ENCODE peak calls at places on chromosomes 3 and 15, in nine cellular contexts. O is BJ; P is cardiac muscle cell; C is mammary epithelial cell; I is adrenal gland; F is PC-3; Q is GM12878; K is Karpas-422; Z is CD8-positive, alpha-beta memory T cell. V is an unnamed sample. For H3K27me3, the result is how much of the 10 kb centered on the place peaks cover.

GRCh38 chr3:78506581-78507195 is 1261.1 kb downstream of the ROBO1 start:
- DNase-seq in O (peak), P (peak), C (peak), I (no peak), F (peak), Q (no peak), K (no peak), Z (no peak), V (no peak)

GRCh38 chr3:43206632-43207031 is 79.7 kb upstream of the SNRK start:
- DNase-seq in O (no peak), P (no peak), C (no peak), I (no peak), F (no peak), Q (no peak), K (no peak), Z (no peak), V (no peak)

GRCh38 chr15:42134617-42135243 is 21.7 kb downstream of the PLA2G4F start:
- DNase-seq in O (no peak), P (no peak), C (no peak), I (no peak), F (peak), Q (no peak), K (no peak), Z (no peak), V (no peak)

GRCh38 chr3:196643201-196643749 is 3.8 kb downstream of the NRROS start:
- DNase-seq in O (no peak), P (no peak), C (no peak), I (peak), F (no peak), Q (peak), K (peak), Z (peak), V (no peak)

GRCh38 chr15:66233487-66234415 is 19.8 kb downstream of the MEGF11 start:
- DNase-seq in O (no peak), P (peak), C (peak), I (peak), F (no peak), Q (no peak), K (peak), Z (no peak), V (peak)

GRCh38 chr3:4334548-4334947 is 31.4 kb downstream of the SETMAR start:
- DNase-seq in O (no peak), P (no peak), C (no peak), I (no peak), F (peak), Q (no peak), K (no peak), Z (no peak), V (no peak)

GRCh38 chr3:79286882-79287281 is 480.9 kb downstream of the ROBO1 start:
- DNase-seq in O (no peak), P (no peak), C (no peak), I (no peak), F (peak), Q (no peak), K (no peak), Z (no peak), V (no peak)

GRCh38 chr3:21484323-21485154 is 266.5 kb downstream of the ZNF385D start:
- DNase-seq in O (no peak), P (peak), C (peak), I (peak), F (peak), Q (peak), K (peak), Z (no peak), V (peak)

GRCh38 chr3:196979545-196979944 is 10.9 kb upstream of the PIGZ start:
- DNase-seq in O (no peak), P (peak), C (no peak), I (peak), F (no peak), Q (no peak), K (no peak), Z (no peak), V (no peak)

GRCh38 chr3:181712190-181712504 is 422 bp downstream of the SOX2 start:
- DNase-seq in O (no peak), P (no peak), C (no peak), I (no peak), F (no peak), Q (no peak), K (no peak), Z (no peak), V (no peak)

GRCh38 chr3:152159328-152159727 is 109.4 kb upstream of the MBNL1 start:
- DNase-seq in O (peak), P (peak), C (no peak), I (no peak), F (peak), Q (no peak), K (no peak), Z (no peak), V (peak)

GRCh38 chr3:32643354-32643753 is 41.6 kb upstream of the CNOT10 start:
- DNase-seq in O (no peak), P (no peak), C (no peak), I (no peak), F (no peak), Q (no peak), K (no peak), Z (no peak), V (no peak)

GRCh38 chr15:99315636-99316035 is 64.4 kb downstream of the LRRC28 start:
- DNase-seq in O (no peak), P (no peak), C (peak), I (no peak), F (peak), Q (no peak), K (no peak), Z (no peak), V (no peak)

GRCh38 chr3:172383306-172383796 is 64.9 kb downstream of the GHSR start:
- DNase-seq in O (no peak), P (no peak), C (peak), I (no peak), F (peak), Q (no peak), K (no peak), Z (no peak), V (no peak)

GRCh38 chr3:124707667-124708066 is 22.6 kb upstream of the UMPS start:
- DNase-seq in O (no peak), P (peak), C (peak), I (no peak), F (peak), Q (no peak), K (no peak), Z (no peak), V (peak)

GRCh38 chr15:80970658-80971057 is 19.0 kb downstream of the MESD start:
- DNase-seq in O (no peak), P (no peak), C (peak), I (no peak), F (peak), Q (no peak), K (no peak), Z (no peak), V (no peak)

GRCh38 chr15:64883097-64883581 is 28.6 kb upstream of the ANKDD1A start:
- DNase-seq in O (no peak), P (peak), C (peak), I (no peak), F (no peak), Q (peak), K (no peak), Z (peak), V (no peak)

GRCh38 chr3:118960876-118961275 is 73.8 kb downstream of the IGSF11 start:
- DNase-seq in O (no peak), P (no peak), C (no peak), I (no peak), F (peak), Q (no peak), K (no peak), Z (no peak), V (no peak)

GRCh38 chr3:33954956-33955355 is 156.5 kb downstream of the PDCD6IP start:
- DNase-seq in O (no peak), P (peak), C (no peak), I (no peak), F (no peak), Q (no peak), K (peak), Z (no peak), V (no peak)

GRCh38 chr15:69648775-69649735 is 196.4 kb downstream of the RPLP1 start:
- DNase-seq in O (no peak), P (no peak), C (peak), I (no peak), F (no peak), Q (no peak), K (no peak), Z (no peak), V (no peak)

GRCh38 chr3:53650424-53650823 is 156.0 kb downstream of the CACNA1D start:
- DNase-seq in O (no peak), P (no peak), C (no peak), I (no peak), F (no peak), Q (peak), K (no peak), Z (no peak), V (no peak)

GRCh38 chr3:53646723-53647122 is 152.3 kb downstream of the CACNA1D start:
- DNase-seq in O (no peak), P (no peak), C (no peak), I (no peak), F (no peak), Q (peak), K (no peak), Z (no peak), V (no peak)

GRCh38 chr3:53651927-53652326 is 157.5 kb downstream of the CACNA1D start:
- DNase-seq in O (no peak), P (no peak), C (no peak), I (no peak), F (no peak), Q (no peak), K (no peak), Z (no peak), V (no peak)

GRCh38 chr3:53650928-53651654 is 156.7 kb downstream of the CACNA1D start:
- DNase-seq in O (no peak), P (no peak), C (no peak), I (no peak), F (no peak), Q (peak), K (no peak), Z (no peak), V (no peak)

GRCh38 chr3:53649816-53650215 is 155.4 kb downstream of the CACNA1D start:
- DNase-seq in O (no peak), P (no peak), C (no peak), I (no peak), F (no peak), Q (peak), K (no peak), Z (no peak), V (no peak)
- H3K4me3 ChIP-seq in O (no peak), P (no peak), C (no peak), I (no peak), F (no peak), Q (no peak), K (no peak), Z (no peak), V (no peak)

GRCh38 chr3:58072046-58072445 is 63.8 kb downstream of the FLNB start:
- DNase-seq in O (no peak), P (no peak), C (no peak), I (no peak), F (no peak), Q (no peak), K (no peak), Z (no peak), V (peak)
- H3K27me3 ChIP-seq in O (under half), P (under half), C (under half), I (under half), F (under half), Q (under half), K (under half), Z (under half), V (under half)

GRCh38 chr15:100349321-100349695 is 7.5 kb upstream of the ADAMTS17 start:
- DNase-seq in O (no peak), P (no peak), C (no peak), I (no peak), F (no peak), Q (no peak), K (no peak), Z (no peak), V (no peak)
- H3K4me3 ChIP-seq in O (peak), P (no peak), C (no peak), I (no peak), F (peak), Q (no peak), K (peak), Z (peak), V (no peak)

DNA sequence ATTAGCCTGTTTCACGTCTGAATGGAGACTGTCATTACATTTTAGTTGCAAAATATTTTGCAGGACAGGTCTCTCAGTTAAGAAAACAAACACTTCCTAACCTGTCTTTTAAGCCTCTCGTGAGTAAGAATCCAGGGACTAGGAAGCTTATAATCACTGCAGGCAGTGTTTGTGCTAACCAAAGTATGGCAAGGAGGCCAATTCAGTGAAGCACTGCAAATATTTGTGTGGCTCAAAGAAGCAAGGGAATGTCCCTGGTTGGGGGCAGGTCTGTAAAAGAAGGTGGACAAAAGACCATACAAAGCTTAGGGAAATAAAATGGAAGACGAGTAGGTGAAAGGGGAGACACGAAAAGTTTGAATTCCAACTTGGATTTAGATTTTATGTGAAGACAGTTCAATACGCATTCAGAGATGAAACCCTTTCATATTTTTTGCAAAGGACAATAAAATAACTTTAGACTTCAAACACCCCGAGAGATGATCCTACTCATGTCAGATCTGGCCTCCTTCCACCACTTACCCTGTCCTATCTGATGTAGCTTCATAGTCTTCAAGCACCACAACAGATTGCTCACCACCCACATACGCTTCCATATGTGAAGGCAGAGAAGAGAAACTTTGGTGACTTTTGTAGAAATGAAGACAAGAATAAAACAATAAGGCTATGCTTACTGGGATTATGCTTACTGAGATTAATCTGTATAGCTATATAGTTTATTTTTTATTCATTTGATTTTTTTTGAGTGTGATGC is 240.9 kb downstream of the TUSC7 start:
- DNase-seq in O (no peak), P (no peak), C (no peak), I (no peak), F (no peak), Q (no peak), K (no peak), Z (no peak), V (no peak)
- H3K27me3 ChIP-seq in O (under half), P (under half), C (under half), I (under half), F (under half), Q (under half), K (under half), Z (under half), V (under half)

DNA sequence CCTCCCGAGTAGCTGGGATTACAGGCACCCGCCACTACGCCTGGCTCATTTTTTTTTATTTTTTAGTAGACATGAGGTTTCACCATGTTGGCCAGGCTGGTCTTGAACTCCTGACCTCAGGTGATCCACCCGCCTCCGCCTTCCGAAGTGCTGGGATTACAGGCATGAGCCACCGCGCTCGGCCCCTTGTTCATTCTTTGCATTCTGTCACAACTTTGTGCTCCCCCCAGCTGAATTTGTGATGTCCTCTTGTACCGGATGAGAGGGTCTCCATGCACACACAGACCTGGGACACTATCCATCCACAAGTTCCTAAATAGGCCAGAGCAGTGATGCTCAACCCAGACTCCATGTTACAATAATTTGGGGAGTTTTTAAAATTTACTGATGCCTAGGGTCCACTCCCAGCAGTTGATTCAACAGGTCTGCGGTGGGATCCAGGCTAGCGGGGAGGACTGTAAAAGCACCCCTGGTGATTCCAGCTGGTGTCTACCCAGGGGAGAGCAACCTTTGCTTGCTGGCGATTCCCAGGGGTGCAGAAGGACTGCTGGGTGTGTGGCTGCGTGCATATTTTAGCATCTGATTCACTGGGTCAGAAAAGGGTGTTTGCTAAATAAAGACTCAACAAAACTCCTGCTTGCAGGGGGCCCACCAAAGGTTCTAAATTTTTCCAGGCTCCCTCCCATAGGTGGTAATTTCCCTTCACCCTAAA is 995 bp downstream of the RASSF1 start:
- DNase-seq in O (no peak), P (peak), C (no peak), I (no peak), F (no peak), Q (no peak), K (peak), Z (no peak), V (no peak)
- H3K4me3 ChIP-seq in O (peak), P (no peak), C (no peak), I (no peak), F (no peak), Q (peak), K (peak), Z (peak), V (peak)

GRCh38 chr3:71787851-71788405 is 3.0 kb upstream of the PROK2 start:
- DNase-seq in O (no peak), P (no peak), C (no peak), I (no peak), F (no peak), Q (no peak), K (no peak), Z (no peak), V (no peak)
- H3K27me3 ChIP-seq in O (under half), P (under half), C (under half), I (under half), F (under half), Q (under half), K (under half), Z (under half), V (under half)

GRCh38 chr3:47571391-47572165 is 7.1 kb downstream of the CSPG5 start:
- DNase-seq in O (no peak), P (no peak), C (no peak), I (no peak), F (no peak), Q (no peak), K (no peak), Z (no peak), V (no peak)
- H3K4me3 ChIP-seq in O (no peak), P (no peak), C (no peak), I (no peak), F (no peak), Q (no peak), K (no peak), Z (no peak), V (no peak)

DNA sequence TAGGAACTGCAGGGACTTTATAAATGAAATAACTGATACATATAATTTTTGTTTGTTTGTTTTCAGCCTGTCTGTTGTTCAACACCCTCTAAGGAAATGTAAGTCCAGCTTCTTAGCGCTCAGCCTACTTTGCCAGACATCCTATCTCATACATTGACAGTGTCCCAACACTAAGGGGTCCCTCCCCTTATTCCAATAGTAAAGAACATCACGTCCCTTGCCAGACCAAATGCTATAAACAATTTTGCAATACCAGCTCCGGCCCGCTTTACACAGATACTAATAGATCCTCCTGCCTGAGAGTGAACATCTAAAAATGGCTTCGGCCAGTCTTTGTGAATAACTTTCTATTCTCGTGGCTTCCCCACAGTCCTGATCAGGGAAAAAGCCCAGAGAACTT is 4.5 kb upstream of the TAFA4 start:
- DNase-seq in O (no peak), P (no peak), C (no peak), I (no peak), F (no peak), Q (no peak), K (no peak), Z (no peak), V (no peak)
- H3K27me3 ChIP-seq in O (under half), P (under half), C (under half), I (under half), F (under half), Q (under half), K (under half), Z (under half), V (under half)

GRCh38 chr3:14121859-14122258 is 2.8 kb downstream of the CHCHD4 start:
- DNase-seq in O (no peak), P (no peak), C (no peak), I (no peak), F (no peak), Q (no peak), K (no peak), Z (no peak), V (no peak)

GRCh38 chr3:14123308-14124222 is 1.1 kb downstream of the CHCHD4 start:
- DNase-seq in O (no peak), P (no peak), C (no peak), I (no peak), F (peak), Q (no peak), K (peak), Z (no peak), V (no peak)

GRCh38 chr3:14120111-14120920 is 4.4 kb downstream of the CHCHD4 start:
- DNase-seq in O (no peak), P (no peak), C (no peak), I (no peak), F (no peak), Q (no peak), K (no peak), Z (no peak), V (no peak)

GRCh38 chr3:14124223-14124614 is 451 bp downstream of the CHCHD4 start:
- DNase-seq in O (no peak), P (peak), C (peak), I (peak), F (peak), Q (peak), K (peak), Z (peak), V (peak)

DNA sequence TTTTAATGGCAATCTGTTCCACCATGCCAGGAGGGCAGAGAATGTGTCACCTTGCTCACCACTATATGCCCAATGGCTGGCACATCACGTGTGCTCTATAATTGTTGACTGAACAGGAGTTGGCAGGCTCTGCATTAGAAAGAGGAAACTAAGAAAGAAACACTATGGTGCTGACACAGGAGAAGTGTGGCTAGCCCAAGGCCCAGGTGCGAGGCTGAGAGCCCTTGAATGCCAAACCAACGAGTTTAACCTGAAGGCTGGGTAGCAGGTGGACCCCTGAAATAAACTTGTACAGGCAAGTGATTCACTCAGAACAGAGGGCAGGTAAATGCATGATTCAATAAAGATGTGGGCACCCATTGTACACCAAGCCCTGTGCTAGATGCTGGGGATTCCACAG is 2.4 kb downstream of the CHCHD4 start:
- DNase-seq in O (no peak), P (no peak), C (peak), I (no peak), F (no peak), Q (no peak), K (no peak), Z (no peak), V (no peak)
- H3K4me3 ChIP-seq in O (no peak), P (no peak), C (no peak), I (no peak), F (peak), Q (peak), K (peak), Z (no peak), V (no peak)

GRCh38 chr15:38758001-38758400 is 193.4 kb upstream of the RASGRP1 start:
- DNase-seq in O (peak), P (peak), C (no peak), I (no peak), F (peak), Q (no peak), K (no peak), Z (no peak), V (no peak)
- H3K27me3 ChIP-seq in O (under half), P (under half), C (under half), I (under half), F (under half), Q (under half), K (under half), Z (under half), V (under half)